ENCODE peak calls at places on chromosome 18, in eight cellular contexts. R, F, A, W, P, U, H and B are unnamed samples.

GRCh38 chr18:69002233-69002632 is 204.4 kb downstream of the CCDC102B start:
- DNase-seq in P (no peak), R (no peak), U (no peak), A (peak; percentile 1), F (no peak), W (peak; percentile 2), H (no peak), B (no peak)

GRCh38 chr18:40851014-40851429 is 1104.0 kb upstream of the PIK3C3 start:
- DNase-seq in A (no peak), H (peak; percentile 36), W (no peak), U (no peak), P (no peak), F (peak; percentile 39), R (no peak), B (no peak)

GRCh38 chr18:5503740-5504139 is 40.1 kb downstream of the EPB41L3 start:
- DNase-seq in W (no peak), F (no peak), R (no peak), A (no peak), U (no peak), P (no peak), H (no peak), B (no peak)

GRCh38 chr18:49814147-49814499 is 790 bp upstream of the ACAA2 start:
- DNase-seq in F (no peak), R (peak; percentile 92), W (peak; percentile 60), H (peak; percentile 49), U (peak; percentile 24), A (peak; percentile 9), P (peak; percentile 82), B (no peak)

GRCh38 chr18:10776493-10776892 is 250.7 kb downstream of the NAPG start:
- DNase-seq in U (no peak), A (no peak), R (no peak), W (no peak), P (no peak), F (no peak), H (no peak), B (no peak)

GRCh38 chr18:50944245-50944917 is 23.5 kb upstream of the ELAC1 start:
- DNase-seq in U (no peak), F (no peak), H (no peak), W (peak; percentile 26), R (no peak), A (peak; percentile 41), P (no peak), B (no peak)

GRCh38 chr18:25164211-25164836 is 187.6 kb downstream of the ZNF521 start:
- DNase-seq in A (no peak), W (no peak), F (no peak), H (no peak), P (no peak), R (no peak), U (no peak), B (no peak)

GRCh38 chr18:30971338-30971956 is 71.1 kb downstream of the DSC3 start:
- DNase-seq in U (no peak), H (peak; percentile 20), R (no peak), A (peak; percentile 8), P (no peak), W (peak; percentile 13), F (no peak), B (no peak)

GRCh38 chr18:51490860-51491259 is 293.4 kb upstream of the MEX3C start:
- DNase-seq in R (no peak), P (no peak), A (no peak), F (no peak), W (no peak), U (no peak), H (no peak), B (no peak)

GRCh38 chr18:42001801-42002200 is 46.8 kb downstream of the PIK3C3 start:
- DNase-seq in R (no peak), A (no peak), P (no peak), F (no peak), H (no peak), U (no peak), W (no peak), B (no peak)

GRCh38 chr18:42828881-42829280 is 286.6 kb downstream of the RIT2 start:
- DNase-seq in A (no peak), W (no peak), P (no peak), U (no peak), R (no peak), F (no peak), H (no peak), B (no peak)

GRCh38 chr18:22813648-22814328 is 119.3 kb upstream of the RBBP8 start:
- DNase-seq in P (no peak), F (no peak), H (no peak), R (no peak), W (peak; percentile 39), U (no peak), A (peak; percentile 49), B (no peak)